ENCODE peak calls at places on chromosome 4, in seven cellular contexts. M is HCT116, W is GM23248, D is PC-3, I is GM23338, J is Karpas-422, K is mesendoderm. U is an unnamed sample. For H3K79me2, the result is how much of the 10 kb centered on the place peaks cover.

GRCh38 chr4:153919667-153920066 is 130.8 kb upstream of the SFRP2 start:
- DNase-seq in K (no peak), W (peak), D (no peak), J (no peak), I (no peak), M (no peak), U (no peak)

GRCh38 chr4:117949621-117950020 is 84.7 kb upstream of the NDST3 start:
- DNase-seq in W (no peak), D (no peak), I (no peak), J (no peak), K (no peak), M (no peak), U (no peak)

GRCh38 chr4:88458091-88458740 is 1.3 kb downstream of the HERC5 start:
- DNase-seq in J (no peak), W (no peak), I (no peak), M (no peak), D (no peak), K (no peak), U (no peak)

GRCh38 chr4:36394352-36394903 is 113.0 kb downstream of the DTHD1 start:
- DNase-seq in I (no peak), D (peak), W (no peak), J (no peak), M (peak), K (peak), U (no peak)

GRCh38 chr4:121827851-121828250 is 4.2 kb upstream of the CCNA2 start:
- DNase-seq in W (peak), J (no peak), M (no peak), K (no peak), D (peak), I (no peak), U (no peak)

GRCh38 chr4:87078987-87079469 is 141.4 kb downstream of the KLHL8 start:
- DNase-seq in I (no peak), J (no peak), K (no peak), M (no peak), D (no peak), W (peak), U (no peak)

GRCh38 chr4:133424611-133425010 is 275.5 kb downstream of the PCDH10 start:
- DNase-seq in I (no peak), D (no peak), W (no peak), J (no peak), M (no peak), K (no peak), U (no peak)

GRCh38 chr4:23822181-23822580 is 67.7 kb downstream of the PPARGC1A start:
- DNase-seq in D (no peak), I (peak), M (no peak), W (no peak), J (no peak), K (peak), U (no peak)

GRCh38 chr4:52925531-52925968 is 63.4 kb downstream of the RASL11B start:
- DNase-seq in J (no peak), I (peak), M (no peak), K (peak), W (no peak), D (no peak), U (peak)

GRCh38 chr4:155620637-155621036 is 46.0 kb upstream of the GUCY1A1 start:
- DNase-seq in D (no peak), W (no peak), K (no peak), J (no peak), M (no peak), I (no peak), U (no peak)

GRCh38 chr4:5545271-5545670 is 163.1 kb downstream of the EVC2 start:
- DNase-seq in D (peak), J (no peak), I (no peak), K (no peak), M (no peak), W (peak), U (no peak)

GRCh38 chr4:183008492-183008891 is 90.6 kb upstream of the WWC2 start:
- DNase-seq in K (peak), J (no peak), W (no peak), D (no peak), I (peak), M (no peak), U (no peak)

GRCh38 chr4:41290486-41290885 is 33.8 kb downstream of the UCHL1 start:
- DNase-seq in M (no peak), W (no peak), K (no peak), D (no peak), J (no peak), I (no peak), U (no peak)

GRCh38 chr4:71261633-71262121 is 77.1 kb upstream of the SLC4A4 start:
- DNase-seq in K (no peak), J (no peak), D (peak), W (no peak), I (no peak), M (no peak), U (no peak)

GRCh38 chr4:184419976-184420375 is 54.4 kb downstream of the IRF2 start:
- DNase-seq in M (no peak), I (no peak), K (no peak), W (no peak), J (no peak), D (no peak), U (no peak)
- H3K79me2 ChIP-seq in M (under half), I (under half), K (under half), W (half or more), J (under half), D (under half), U (half or more)

DNA sequence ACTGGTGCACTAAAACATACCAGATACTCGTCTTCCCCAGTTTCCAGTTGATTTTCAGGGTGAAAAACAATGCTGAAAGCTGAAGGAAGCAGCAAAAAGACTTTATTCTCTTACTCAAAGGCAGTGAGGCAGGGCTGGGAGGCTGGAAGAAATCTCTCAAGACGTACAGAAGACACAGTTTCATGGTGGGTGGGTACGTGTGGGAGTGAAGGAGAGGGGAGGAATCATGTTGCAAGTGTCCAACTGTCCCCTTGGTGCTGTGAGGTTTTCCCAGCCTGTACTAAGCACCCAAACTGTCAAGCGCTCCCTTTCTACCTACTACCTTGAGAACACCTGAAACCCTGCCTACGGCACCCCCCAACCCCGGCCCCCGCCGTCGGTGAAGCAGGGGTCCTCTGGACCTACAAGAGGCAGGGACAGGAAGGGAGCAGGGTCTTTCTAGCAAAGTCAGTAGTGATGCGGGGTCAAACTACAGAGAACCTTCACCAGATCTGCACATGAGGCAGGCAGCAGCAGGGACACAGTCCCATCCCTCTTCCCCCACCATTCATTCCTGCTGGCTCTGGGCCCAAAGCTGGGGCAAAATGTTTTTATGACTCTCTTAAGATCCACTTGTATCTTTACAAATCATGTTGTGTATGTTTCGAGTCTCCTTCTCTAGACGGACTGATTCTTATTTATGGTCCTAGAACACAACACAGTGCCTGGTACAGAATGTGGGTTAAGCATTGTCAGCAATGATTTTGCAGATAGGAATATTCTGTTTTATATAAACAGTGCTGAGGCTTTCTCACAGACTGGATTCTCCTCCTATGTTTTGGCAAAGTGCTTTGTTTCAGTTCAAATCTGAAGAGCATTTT is 2.4 kb upstream of the SETD7 start:
- DNase-seq in J (no peak), K (no peak), W (no peak), D (no peak), I (no peak), M (no peak), U (no peak)
- H3K27ac ChIP-seq in J (peak), K (no peak), W (no peak), D (no peak), I (no peak), M (no peak), U (peak)

GRCh38 chr4:929970-930625 is 2.0 kb downstream of the GAK start:
- DNase-seq in D (peak), K (no peak), J (no peak), M (no peak), I (no peak), W (peak), U (no peak)
- H3K79me2 ChIP-seq in D (half or more), K (under half), J (half or more), M (half or more), I (half or more), W (half or more), U (half or more)

GRCh38 chr4:56460085-56460484 is 7.3 kb upstream of the SRP72 start:
- DNase-seq in K (no peak), W (peak), M (no peak), J (no peak), D (no peak), I (no peak), U (no peak)
- H3K27ac ChIP-seq in K (no peak), W (peak), M (no peak), J (peak), D (no peak), I (peak), U (no peak)

U was measured in hepatocyte.